ENCODE peak calls at places on chromosomes 12 and 14, in seven cellular contexts. P is dorsolateral prefrontal cortex, O is ovary, B is transverse colon, D is cardiac fibroblast, J is astrocyte of the spinal cord, C is A673. I is an unnamed sample.

GRCh38 chr12:15590180-15590826 is 198.9 kb downstream of the EPS8 start:
- DNase-seq in P (no peak), O (peak; percentile 52), B (peak; percentile 43), D (peak; percentile 86), J (peak; percentile 75), C (peak; percentile 80), I (peak; percentile 81)

GRCh38 chr12:15996254-15996653 is 85.1 kb downstream of the DERA start:
- DNase-seq in P (no peak), O (no peak), B (peak; percentile 38), D (peak; percentile 69), J (peak; percentile 29), C (peak; percentile 55), I (peak; percentile 23)

GRCh38 chr14:89828473-89829200 is 125.9 kb downstream of the EFCAB11 start:
- DNase-seq in P (no peak), O (no peak), B (no peak), D (no peak), J (no peak), C (no peak), I (no peak)

GRCh38 chr12:79187032-79187431 is 322.5 kb downstream of the SYT1 start:
- DNase-seq in P (no peak), O (no peak), B (no peak), D (no peak), J (no peak), C (peak; percentile 44), I (no peak)

GRCh38 chr14:67636361-67636919 is 16.7 kb downstream of the ARG2 start:
- DNase-seq in P (no peak), O (no peak), B (no peak), D (peak; percentile 42), J (peak; percentile 17), C (peak; percentile 37), I (no peak)

GRCh38 chr12:72288436-72288835 is 16.3 kb downstream of the TRHDE start:
- DNase-seq in P (no peak), O (no peak), B (no peak), D (no peak), J (no peak), C (no peak), I (no peak)

GRCh38 chr12:107337354-107338095 is 244.2 kb upstream of the CRY1 start:
- DNase-seq in P (no peak), O (no peak), B (no peak), D (no peak), J (peak; percentile 61), C (no peak), I (peak; percentile 57)

GRCh38 chr14:39107624-39108023 is 4.6 kb upstream of the SEC23A start:
- DNase-seq in P (no peak), O (no peak), B (no peak), D (peak; percentile 65), J (peak; percentile 52), C (peak; percentile 48), I (peak; percentile 63)

GRCh38 chr12:123891516-123892179 is 81.0 kb downstream of the CCDC92 start:
- DNase-seq in P (no peak), O (no peak), B (no peak), D (no peak), J (peak; percentile 48), C (peak; percentile 74), I (no peak)

GRCh38 chr12:48160807-48161206 is 3.5 kb upstream of the ASB8 start:
- DNase-seq in P (no peak), O (no peak), B (no peak), D (peak; percentile 70), J (no peak), C (no peak), I (no peak)

GRCh38 chr12:98154850-98155249 is 360.5 kb upstream of the TMPO start:
- DNase-seq in P (no peak), O (no peak), B (no peak), D (peak; percentile 2), J (peak; percentile 28), C (peak; percentile 77), I (peak; percentile 15)

GRCh38 chr12:53221203-53222076 is 10.6 kb downstream of the RARG start:
- DNase-seq in P (peak; percentile 35), O (peak; percentile 88), B (peak; percentile 82), D (peak; percentile 69), J (peak; percentile 57), C (peak; percentile 58), I (peak; percentile 30)

GRCh38 chr14:104665663-104666522 is 23.5 kb upstream of the INF2 start:
- DNase-seq in P (peak; percentile 86), O (no peak), B (peak; percentile 75), D (no peak), J (no peak), C (no peak), I (no peak)

GRCh38 chr12:124725099-124725498 is 138.6 kb downstream of the SCARB1 start:
- DNase-seq in P (no peak), O (no peak), B (no peak), D (no peak), J (no peak), C (no peak), I (no peak)

GRCh38 chr12:2501464-2502181 is 293.1 kb upstream of the FKBP4 start:
- DNase-seq in P (no peak), O (no peak), B (no peak), D (no peak), J (peak; percentile 4), C (no peak), I (no peak)

GRCh38 chr12:6607751-6608591 is 792 bp upstream of the CHD4 start:
- DNase-seq in P (no peak), O (peak; percentile 61), B (peak; percentile 76), D (peak; percentile 53), J (peak; percentile 41), C (peak; percentile 83), I (peak; percentile 73)

GRCh38 chr14:104390941-104391901 is 188.3 kb upstream of the C14orf180 start:
- DNase-seq in P (no peak), O (no peak), B (no peak), D (no peak), J (no peak), C (no peak), I (no peak)

GRCh38 chr14:71290960-71291466 is 383.8 kb downstream of the PCNX1 start:
- DNase-seq in P (no peak), O (no peak), B (peak; percentile 10), D (peak; percentile 60), J (peak; percentile 90), C (peak; percentile 48), I (peak; percentile 80)

GRCh38 chr12:12016284-12017100 is 54.2 kb upstream of the BCL2L14 start:
- DNase-seq in P (no peak), O (no peak), B (no peak), D (peak; percentile 18), J (no peak), C (no peak), I (no peak)

GRCh38 chr14:46717211-46717610 is 65.6 kb upstream of the RPL10L start:
- DNase-seq in P (no peak), O (no peak), B (no peak), D (no peak), J (peak; percentile 30), C (no peak), I (no peak)

GRCh38 chr14:90499908-90500664 is 103.3 kb downstream of the CALM1 start:
- DNase-seq in P (no peak), O (peak; percentile 13), B (no peak), D (no peak), J (no peak), C (no peak), I (no peak)

GRCh38 chr14:42224053-42224888 is 617.6 kb downstream of the LRFN5 start:
- DNase-seq in P (no peak), O (no peak), B (peak; percentile 42), D (peak; percentile 79), J (peak; percentile 75), C (peak; percentile 87), I (peak; percentile 80)

GRCh38 chr12:46825526-46826414 is at the start of gene SLC38A4:
- DNase-seq in P (no peak), O (no peak), B (peak; percentile 72), D (peak; percentile 53), J (peak; percentile 35), C (peak; percentile 17), I (peak; percentile 21)

GRCh38 chr12:4486049-4486699 is 40.6 kb upstream of the FGF6 start:
- DNase-seq in P (no peak), O (no peak), B (no peak), D (no peak), J (no peak), C (no peak), I (no peak)

DNA sequence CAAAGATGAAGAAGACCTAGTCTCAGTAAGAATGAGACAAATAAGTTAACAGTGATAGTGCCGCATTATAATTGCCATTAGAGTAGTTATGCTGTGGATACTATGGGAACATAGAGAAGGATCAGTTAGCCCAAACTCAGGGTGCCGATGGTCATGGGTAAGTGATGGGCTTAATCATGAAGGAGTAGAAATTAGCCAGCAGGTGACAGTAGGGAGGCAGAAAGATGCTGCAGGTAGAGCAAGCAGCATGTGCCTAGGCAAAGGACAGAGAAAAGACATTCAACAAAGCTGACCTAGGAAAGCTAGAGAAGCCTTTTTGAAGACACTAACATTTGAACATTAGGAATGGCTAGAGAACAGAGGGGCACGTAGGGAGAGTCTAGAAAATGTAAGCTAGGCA is 30.6 kb upstream of the PTPRQ start:
- DNase-seq in P (no peak), O (no peak), B (no peak), D (no peak), J (no peak), C (no peak), I (peak; percentile 31)
- TF ChIP-seq CTCF in P (no peak), O (no peak), B (no peak), D (peak; percentile 41), J (no peak), C (no peak), I (peak; percentile 39)

GRCh38 chr12:26158078-26158764 is 33.4 kb upstream of the BHLHE41 start:
- DNase-seq in P (no peak), O (no peak), B (no peak), D (no peak), J (no peak), C (no peak), I (no peak)
- H3K4me3 ChIP-seq in P (no peak overlapping the region), O (no peak overlapping the region), B (no peak overlapping the region), D (no peak overlapping the region), J (no peak overlapping the region), C (no peak overlapping the region), I (no peak overlapping the region)

GRCh38 chr12:75560167-75560566 is 48.8 kb upstream of the KRR1 start:
- DNase-seq in P (no peak), O (no peak), B (no peak), D (peak; percentile 84), J (peak; percentile 75), C (peak; percentile 35), I (peak; percentile 73)
- TF ChIP-seq CTCF in P (peak; percentile 15), O (no peak), B (no peak), D (peak; percentile 55), J (peak; percentile 51), C (peak; percentile 53), I (peak; percentile 58)

GRCh38 chr14:23929131-23929530 is 24.4 kb upstream of the DHRS4 start:
- DNase-seq in P (no peak), O (no peak), B (no peak), D (no peak), J (no peak), C (peak; percentile 49), I (no peak)

GRCh38 chr14:23929822-23930294 is 23.7 kb upstream of the DHRS4 start:
- DNase-seq in P (peak; percentile 63), O (peak; percentile 81), B (peak; percentile 85), D (peak; percentile 77), J (peak; percentile 68), C (peak; percentile 84), I (peak; percentile 76)

GRCh38 chr14:23931705-23932314 is 21.8 kb upstream of the DHRS4 start:
- DNase-seq in P (no peak), O (no peak), B (no peak), D (no peak), J (no peak), C (no peak), I (no peak)

GRCh38 chr14:23932639-23933038 is 20.9 kb upstream of the DHRS4 start:
- DNase-seq in P (no peak), O (no peak), B (no peak), D (no peak), J (no peak), C (no peak), I (no peak)

GRCh38 chr14:23930742-23931141 is 22.8 kb upstream of the DHRS4 start:
- DNase-seq in P (no peak), O (no peak), B (no peak), D (peak; percentile 83), J (no peak), C (no peak), I (peak; percentile 74)
- H3K4me3 ChIP-seq in P (no peak overlapping the region), O (no peak overlapping the region), B (no peak overlapping the region), D (no peak overlapping the region), J (no peak overlapping the region), C (no peak overlapping the region), I (no peak overlapping the region)

I was measured in fibroblast of mammary gland.